ENCODE peak calls at places on chromosomes 3 and 15, in five cellular contexts. One of them, this sample, is unnamed.

GRCh38 chr3:126556637-126557414 is 1.9 kb downstream of the C3orf22 start:
- DNase-seq in Caki2: no peak
- DNase-seq in stimulated activated CD8-positive, alpha-beta memory T cell treated with anti-CD3 and anti-CD28 coated beads, Interleukin-15, amount 100 ng/mL, for 1 hour: no peak
- DNase-seq in T-helper 22 cell: no peak
- DNase-seq in fibroblast of gingiva: no peak
- DNase-seq in this sample: no peak

GRCh38 chr3:140470211-140470610 is 207.7 kb upstream of the TRIM42 start:
- DNase-seq in Caki2: no peak
- DNase-seq in stimulated activated CD8-positive, alpha-beta memory T cell treated with anti-CD3 and anti-CD28 coated beads, Interleukin-15, amount 100 ng/mL, for 1 hour: no peak
- DNase-seq in T-helper 22 cell: no peak
- DNase-seq in fibroblast of gingiva: no peak
- DNase-seq in this sample: no peak

GRCh38 chr3:133703915-133704314 is 42.2 kb upstream of the TOPBP1 start:
- DNase-seq in Caki2: no peak
- DNase-seq in stimulated activated CD8-positive, alpha-beta memory T cell treated with anti-CD3 and anti-CD28 coated beads, Interleukin-15, amount 100 ng/mL, for 1 hour: no peak
- DNase-seq in T-helper 22 cell: no peak
- DNase-seq in fibroblast of gingiva: no peak
- DNase-seq in this sample: no peak

GRCh38 chr3:151835751-151836550 is 22.0 kb downstream of the AADAC start:
- DNase-seq in Caki2: no peak
- DNase-seq in stimulated activated CD8-positive, alpha-beta memory T cell treated with anti-CD3 and anti-CD28 coated beads, Interleukin-15, amount 100 ng/mL, for 1 hour: no peak
- DNase-seq in T-helper 22 cell: no peak
- DNase-seq in fibroblast of gingiva: peak
- DNase-seq in this sample: peak

GRCh38 chr3:49805367-49805782 is 2.3 kb downstream of the INKA1 start:
- DNase-seq in Caki2: no peak
- DNase-seq in stimulated activated CD8-positive, alpha-beta memory T cell treated with anti-CD3 and anti-CD28 coated beads, Interleukin-15, amount 100 ng/mL, for 1 hour: no peak
- DNase-seq in T-helper 22 cell: no peak
- DNase-seq in fibroblast of gingiva: peak
- DNase-seq in this sample: no peak

GRCh38 chr15:86558252-86558651 is 478.6 kb downstream of the AGBL1 start:
- DNase-seq in Caki2: no peak
- DNase-seq in stimulated activated CD8-positive, alpha-beta memory T cell treated with anti-CD3 and anti-CD28 coated beads, Interleukin-15, amount 100 ng/mL, for 1 hour: no peak
- DNase-seq in T-helper 22 cell: no peak
- DNase-seq in fibroblast of gingiva: no peak
- DNase-seq in this sample: no peak

GRCh38 chr15:23497710-23498111 is 50.7 kb upstream of the GOLGA6L2 start:
- DNase-seq in Caki2: peak
- DNase-seq in stimulated activated CD8-positive, alpha-beta memory T cell treated with anti-CD3 and anti-CD28 coated beads, Interleukin-15, amount 100 ng/mL, for 1 hour: no peak
- DNase-seq in T-helper 22 cell: no peak
- DNase-seq in fibroblast of gingiva: no peak
- DNase-seq in this sample: peak

GRCh38 chr15:56734013-56734625 is 810 bp upstream of the ZNF280D start:
- DNase-seq in Caki2: peak
- DNase-seq in stimulated activated CD8-positive, alpha-beta memory T cell treated with anti-CD3 and anti-CD28 coated beads, Interleukin-15, amount 100 ng/mL, for 1 hour: no peak
- DNase-seq in T-helper 22 cell: no peak
- DNase-seq in fibroblast of gingiva: no peak
- DNase-seq in this sample: no peak